ENCODE peak calls at places on chromosome 4, in seven cellular contexts. R is MG63; N is KBM-7; M is left lung; T is endothelial cell; V is CD8-positive, alpha-beta memory T cell; D is progenitor cell of endocrine pancreas. U is an unnamed sample.

GRCh38 chr4:95188701-95189401 is 359.9 kb downstream of the UNC5C start:
- DNase-seq in V (no peak), R (no peak), D (no peak), N (no peak), T (no peak), M (no peak), U (no peak)

GRCh38 chr4:77443941-77444340 is 161.7 kb upstream of the CXCL13 start:
- DNase-seq in V (no peak), R (no peak), N (no peak), T (no peak), D (no peak), M (no peak), U (no peak)

GRCh38 chr4:123856689-123857545 is 460.3 kb downstream of the SPRY1 start:
- DNase-seq in T (peak), D (no peak), M (no peak), R (no peak), N (peak), V (no peak), U (no peak)

GRCh38 chr4:41067369-41067768 is 147.0 kb downstream of the APBB2 start:
- DNase-seq in V (no peak), N (no peak), T (no peak), R (no peak), D (no peak), M (no peak), U (no peak)

GRCh38 chr4:688695-689497 is at the start of gene SLC49A3:
- DNase-seq in M (peak), D (no peak), R (no peak), N (no peak), V (no peak), T (no peak), U (peak)

GRCh38 chr4:139242511-139243051 is 37.4 kb downstream of the MGARP start:
- DNase-seq in V (no peak), T (no peak), M (no peak), N (no peak), R (peak), D (no peak), U (no peak)

GRCh38 chr4:168755643-168756482 is 254.2 kb downstream of the CBR4 start:
- DNase-seq in M (no peak), V (no peak), R (no peak), D (no peak), T (no peak), N (no peak), U (no peak)

GRCh38 chr4:72997409-72997808 is 72.1 kb downstream of the COX18 start:
- DNase-seq in T (no peak), R (peak), V (no peak), D (no peak), N (no peak), M (peak), U (no peak)

GRCh38 chr4:576991-577498 is 950 bp upstream of the TMEM271 start:
- DNase-seq in D (no peak), R (no peak), V (no peak), N (peak), M (no peak), T (no peak), U (no peak)

GRCh38 chr4:119029847-119030535 is 105.6 kb upstream of the MYOZ2 start:
- DNase-seq in M (no peak), T (no peak), D (no peak), R (no peak), N (no peak), V (no peak), U (no peak)

GRCh38 chr4:59704621-59705020 is 1495.5 kb upstream of the ADGRL3 start:
- DNase-seq in M (no peak), D (no peak), V (no peak), T (no peak), N (no peak), R (no peak), U (no peak)

GRCh38 chr4:98318521-98318920 is 57.3 kb downstream of the RAP1GDS1 start:
- DNase-seq in M (no peak), V (no peak), D (no peak), R (no peak), T (no peak), N (no peak), U (no peak)